ENCODE peak calls at places on chromosomes 12 and 14, in seven cellular contexts. F is psoas muscle; B is A549; T is neural progenitor cell; Z is stomach; X is caudate nucleus; L is naive thymus-derived CD4-positive, alpha-beta T cell. Y is an unnamed sample.

GRCh38 chr14:77478029-77478428 is 20.1 kb downstream of the AHSA1 start:
- DNase-seq in B (no peak), L (no peak), T (no peak), Z (no peak), F (no peak), X (no peak), Y (no peak)

GRCh38 chr12:75658826-75659823 is 147.7 kb upstream of the KRR1 start:
- DNase-seq in Z (no peak), B (no peak), L (no peak), F (no peak), T (no peak), X (no peak), Y (no peak)

GRCh38 chr14:92247347-92247746 is 75.6 kb upstream of the SLC24A4 start:
- DNase-seq in L (no peak), B (no peak), T (no peak), F (no peak), X (no peak), Z (no peak), Y (no peak)

GRCh38 chr12:27779416-27779815 is 617 bp upstream of the KLHL42 start:
- DNase-seq in Z (no peak), B (peak), T (peak), F (peak), L (no peak), X (peak), Y (no peak)

GRCh38 chr12:14256555-14257169 is 108.8 kb upstream of the ATF7IP start:
- DNase-seq in F (peak), B (peak), L (peak), Z (peak), T (peak), X (peak), Y (peak)

GRCh38 chr12:53217049-53217929 is 10.2 kb upstream of the ITGB7 start:
- DNase-seq in X (no peak), L (no peak), T (peak), B (no peak), Z (peak), F (peak), Y (peak)

GRCh38 chr14:75636100-75636692 is 24.5 kb downstream of the ERG28 start:
- DNase-seq in F (no peak), L (no peak), T (peak), X (peak), B (no peak), Z (no peak), Y (no peak)

GRCh38 chr12:57214398-57214781 is 2.2 kb upstream of the NXPH4 start:
- DNase-seq in T (peak), L (peak), F (peak), X (no peak), Z (peak), B (peak), Y (peak)

GRCh38 chr14:21068521-21069387 is 1.4 kb upstream of the ARHGEF40 start:
- DNase-seq in T (peak), X (peak), L (peak), B (peak), F (peak), Z (peak), Y (peak)

GRCh38 chr12:132610051-132610759 is at the start of gene LRCOL1:
- DNase-seq in L (no peak), Z (no peak), X (no peak), F (peak), T (peak), B (no peak), Y (no peak)

GRCh38 chr12:111446631-111447570 is 41.2 kb downstream of the SH2B3 start:
- DNase-seq in Z (peak), F (no peak), B (no peak), X (no peak), L (no peak), T (no peak), Y (peak)

GRCh38 chr14:61041704-61042103 is 60.7 kb downstream of the SLC38A6 start:
- DNase-seq in B (no peak), L (no peak), Z (no peak), X (no peak), T (no peak), F (no peak), Y (no peak)

GRCh38 chr14:52547027-52547426 is 5.3 kb downstream of the TXNDC16 start:
- DNase-seq in Z (no peak), B (no peak), L (no peak), X (no peak), F (no peak), T (no peak), Y (no peak)
- H3K27ac ChIP-seq in Z (no peak), B (no peak), L (no peak), X (no peak), F (no peak), T (no peak), Y (no peak)

GRCh38 chr12:46452061-46452615 is 79.6 kb upstream of the SLC38A2 start:
- DNase-seq in F (no peak), B (no peak), Z (no peak), L (no peak), T (no peak), X (no peak), Y (no peak)

GRCh38 chr12:46449856-46450255 is 77.3 kb upstream of the SLC38A2 start:
- DNase-seq in T (no peak), L (no peak), X (no peak), F (no peak), Z (no peak), B (no peak), Y (no peak)

GRCh38 chr12:46452776-46453175 is 80.2 kb upstream of the SLC38A2 start:
- DNase-seq in Z (no peak), B (no peak), T (no peak), F (no peak), X (no peak), L (no peak), Y (no peak)

GRCh38 chr12:46450279-46450748 is 77.7 kb upstream of the SLC38A2 start:
- DNase-seq in T (no peak), F (peak), X (no peak), Z (peak), B (no peak), L (no peak), Y (peak)

DNA sequence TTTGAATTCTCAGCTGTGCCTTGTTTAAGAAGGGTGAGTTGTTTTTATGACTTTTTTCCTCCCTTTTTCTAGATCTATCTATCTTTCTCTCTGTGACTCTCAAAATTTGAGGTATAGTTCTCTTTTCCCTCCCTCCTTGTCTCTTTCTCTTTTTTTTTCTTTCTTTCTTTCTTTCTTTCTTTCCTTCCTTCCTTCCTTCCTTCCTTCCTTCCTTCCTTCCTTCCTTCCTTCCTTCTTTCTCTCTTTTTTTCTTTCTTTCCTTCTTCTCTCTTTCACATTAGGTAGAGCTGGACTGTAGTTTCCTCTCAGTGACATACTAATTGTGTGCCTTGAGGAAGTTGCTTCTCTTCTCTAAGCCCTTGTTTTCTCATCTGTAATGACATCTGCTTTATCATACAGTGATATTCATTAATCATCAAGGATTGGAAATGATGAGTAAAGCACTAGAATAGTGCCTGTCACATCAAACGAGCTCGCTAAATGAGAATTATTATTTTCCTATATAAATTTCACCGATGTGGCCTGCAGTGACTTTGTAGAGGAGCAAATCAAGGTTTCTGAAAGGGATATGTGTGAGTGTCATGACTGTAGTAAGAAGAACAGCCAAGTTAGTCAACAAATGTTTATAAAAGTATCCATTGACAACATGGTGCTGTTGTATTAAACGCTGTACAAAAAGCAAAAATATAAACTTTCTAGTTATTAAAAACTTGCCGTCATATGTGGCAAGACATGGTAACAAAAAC is 78.9 kb upstream of the SLC38A2 start:
- DNase-seq in B (no peak), L (no peak), T (no peak), Z (no peak), X (no peak), F (no peak), Y (no peak)
- H3K27ac ChIP-seq in B (peak), L (no peak), T (no peak), Z (no peak), X (no peak), F (peak), Y (peak)

DNA sequence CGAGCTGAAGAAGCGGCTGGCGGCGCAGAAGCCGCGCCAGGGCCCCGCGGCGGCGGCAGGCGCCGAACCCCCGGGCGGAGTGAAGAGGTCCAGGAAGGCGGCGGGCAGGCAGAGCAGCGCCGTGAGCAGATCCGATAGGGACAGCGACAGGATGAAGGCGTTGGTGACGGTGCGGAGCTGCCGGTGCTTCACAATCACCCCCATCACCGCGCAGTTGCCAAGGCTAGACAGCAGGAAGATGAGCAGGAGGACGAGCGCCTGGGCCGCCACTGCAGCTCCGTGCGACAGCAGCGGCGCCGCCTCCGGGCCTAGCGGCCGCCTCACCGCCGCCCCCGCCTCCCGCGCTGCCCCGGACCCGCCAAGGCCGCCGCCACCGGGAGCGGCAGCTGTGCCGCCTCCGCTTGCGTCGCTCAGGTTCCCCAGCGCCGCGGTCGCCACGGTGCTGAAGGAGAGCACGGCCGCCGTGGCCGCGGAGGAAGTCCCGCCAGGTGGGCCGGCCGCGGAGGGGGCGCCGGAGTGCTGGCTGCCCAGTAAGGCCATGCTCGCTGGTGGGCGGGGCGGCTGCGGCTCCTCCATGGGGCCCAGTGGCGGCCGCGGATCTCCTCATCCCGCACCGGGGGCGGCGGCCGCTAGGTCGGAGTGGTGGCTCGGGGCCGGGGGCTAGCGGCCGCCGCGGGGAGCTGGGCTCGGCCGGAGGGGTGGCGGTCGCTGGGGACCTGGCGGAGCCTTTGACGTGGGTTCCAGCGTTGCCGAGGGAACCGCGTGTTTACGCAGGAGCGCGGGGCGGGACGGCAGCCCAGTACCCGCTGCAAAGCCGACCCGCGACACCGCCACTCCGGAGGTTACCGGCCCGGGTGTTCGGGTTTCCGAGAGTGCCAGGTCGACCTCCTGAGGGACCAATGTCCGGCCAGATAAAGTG is at the start of gene GPR135:
- DNase-seq in Z (peak), L (peak), F (peak), X (peak), T (peak), B (no peak), Y (peak)
- H3K27ac ChIP-seq in Z (peak), L (peak), F (peak), X (peak), T (no peak), B (no peak), Y (peak)

DNA sequence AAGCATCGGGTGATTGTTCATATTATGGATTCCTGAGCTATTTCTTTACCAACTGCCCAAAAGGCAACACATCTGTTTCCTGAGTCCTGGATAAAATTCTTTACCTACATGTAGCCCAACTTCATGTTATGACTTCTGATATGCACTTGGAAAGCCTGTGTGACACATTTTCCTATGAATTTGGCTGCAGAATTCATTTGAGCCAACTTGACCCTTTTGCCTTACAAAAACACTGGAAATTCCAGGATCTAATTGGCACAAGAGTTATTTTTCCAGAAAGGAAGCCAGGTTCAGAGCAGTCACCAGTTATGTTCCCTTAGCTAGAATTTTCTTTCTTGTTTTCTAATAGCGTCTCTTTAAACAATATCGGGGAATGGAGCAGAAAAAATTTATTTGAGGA is 202.5 kb upstream of the LRIG3 start:
- DNase-seq in Z (no peak), T (no peak), B (no peak), L (no peak), X (no peak), F (no peak), Y (no peak)
- H3K27ac ChIP-seq in Z (no peak), T (no peak), B (no peak), L (no peak), X (no peak), F (no peak), Y (no peak)

DNA sequence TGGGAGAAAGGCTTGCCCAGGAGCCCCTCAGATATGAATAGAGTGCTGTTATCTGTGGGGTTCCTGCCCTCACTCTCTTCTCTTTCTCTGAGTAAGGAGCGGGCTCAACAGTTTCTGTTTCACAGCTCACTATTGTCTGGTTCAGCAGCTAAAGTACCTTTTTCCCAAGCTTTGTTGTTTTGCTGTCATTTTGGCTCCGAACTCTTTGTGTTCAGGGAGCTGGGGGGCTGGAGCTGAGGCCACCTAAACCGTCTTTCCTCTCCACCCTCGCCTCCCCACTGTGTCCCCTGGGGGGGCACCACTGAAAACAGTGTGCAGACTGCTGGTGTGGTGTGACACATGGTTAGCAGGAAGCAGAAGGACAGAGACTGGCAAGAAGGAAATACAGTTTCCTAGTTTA is 51.4 kb downstream of the FBXW8 start:
- DNase-seq in B (no peak), F (no peak), T (peak), Z (no peak), X (no peak), L (no peak), Y (no peak)
- H3K27ac ChIP-seq in B (no peak), F (peak), T (peak), Z (peak), X (no peak), L (no peak), Y (no peak)

DNA sequence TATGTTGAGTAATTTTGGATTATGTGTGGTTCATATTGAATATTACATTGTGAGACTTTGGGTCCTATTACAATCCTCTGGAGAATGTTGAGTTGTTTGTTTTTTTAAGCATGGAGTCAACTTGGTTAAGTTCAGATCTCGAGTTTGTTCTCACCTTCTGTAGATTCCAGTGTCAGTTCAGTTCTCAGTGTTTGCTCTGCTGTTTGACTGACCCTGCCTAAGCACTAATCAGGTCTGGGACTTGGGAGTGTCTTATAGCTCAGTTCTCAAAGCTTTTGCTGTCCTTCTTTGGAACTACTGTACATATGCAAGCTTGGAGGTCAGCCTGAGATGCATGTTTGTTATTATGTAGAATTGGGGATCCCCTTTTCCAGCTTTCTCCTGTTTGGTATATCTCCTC is 63.1 kb downstream of the DIP2B start:
- DNase-seq in B (no peak), X (no peak), T (no peak), L (no peak), Z (no peak), F (no peak), Y (no peak)
- H3K27ac ChIP-seq in B (peak), X (peak), T (peak), L (no peak), Z (peak), F (peak), Y (peak)

DNA sequence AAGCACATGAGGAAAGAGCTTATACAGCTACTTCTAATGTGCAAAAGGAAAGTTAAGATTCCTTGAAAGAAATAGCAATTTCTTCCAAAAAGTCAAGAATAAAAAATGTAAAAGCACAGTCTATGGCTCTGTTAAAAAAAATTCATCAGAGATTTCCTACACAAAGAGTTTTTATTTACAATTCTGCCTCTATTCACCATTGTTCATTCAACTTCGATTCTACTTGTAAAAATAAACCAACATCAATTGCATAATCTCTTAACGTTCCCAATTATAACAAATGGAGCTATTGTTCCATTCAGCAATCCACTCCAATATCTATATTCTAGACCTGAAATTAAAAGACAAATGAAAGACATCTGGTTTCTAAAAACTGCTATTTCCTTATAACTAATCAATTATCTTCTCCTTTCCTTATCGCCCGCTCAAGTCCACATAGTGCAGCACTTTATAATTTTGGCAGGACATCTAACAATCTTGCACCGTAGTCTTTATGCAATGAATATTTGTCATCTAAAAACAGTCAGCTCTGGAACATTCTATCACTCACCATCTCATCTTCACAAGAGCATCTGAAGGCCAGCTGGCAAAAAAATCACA is 6.2 kb downstream of the EIF2S3B start:
- DNase-seq in L (no peak), Z (no peak), X (no peak), T (no peak), F (no peak), B (no peak), Y (no peak)
- H3K27ac ChIP-seq in L (no peak), Z (no peak), X (peak), T (no peak), F (no peak), B (no peak), Y (no peak)

DNA sequence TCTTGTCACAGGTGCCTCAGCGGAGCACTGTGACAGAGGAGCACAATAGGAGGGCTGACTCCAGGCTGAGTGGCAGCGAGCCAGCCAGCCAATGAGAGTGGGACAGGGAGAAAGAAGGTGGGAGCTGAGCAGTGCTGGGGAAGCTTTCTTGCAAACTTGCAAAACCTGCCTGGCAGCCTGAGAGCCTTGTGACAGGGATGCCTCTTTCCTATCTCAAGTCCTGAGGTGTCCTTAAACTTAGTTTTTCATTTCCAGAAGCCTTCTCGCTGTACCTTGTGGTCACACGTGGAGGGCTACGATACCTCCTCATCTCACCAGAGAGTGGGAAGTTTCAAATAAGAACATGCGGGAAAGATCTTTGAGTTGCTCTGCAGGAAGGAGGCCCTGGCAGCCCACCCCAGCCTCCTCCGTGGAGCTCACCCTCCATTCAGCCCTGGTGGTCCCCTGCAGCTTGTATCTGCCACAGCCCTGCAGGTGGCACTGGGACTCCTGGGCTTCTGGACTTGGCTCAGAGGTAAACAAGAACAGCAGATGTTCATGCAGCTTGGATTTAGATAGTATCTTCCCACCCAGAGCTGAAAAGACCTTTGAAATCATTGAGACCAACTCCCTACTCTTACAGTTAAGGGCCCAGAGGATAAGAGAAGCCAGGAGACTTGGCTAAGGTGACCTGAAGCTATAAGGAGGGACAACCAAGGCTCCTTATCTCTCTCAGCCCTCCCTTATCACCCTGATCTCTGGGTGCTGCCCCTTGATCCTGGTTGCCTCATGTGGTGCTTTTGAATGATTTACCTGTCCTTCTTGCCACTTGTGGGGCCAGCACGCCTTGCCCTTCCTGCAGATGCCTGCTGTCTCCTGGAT is 153.5 kb upstream of the MAX start:
- DNase-seq in X (no peak), B (no peak), L (no peak), Z (peak), T (peak), F (no peak), Y (peak)
- H3K27ac ChIP-seq in X (no peak), B (peak), L (no peak), Z (peak), T (no peak), F (no peak), Y (no peak)

GRCh38 chr14:103537175-103537990 is 8.4 kb downstream of the TRMT61A start:
- DNase-seq in T (no peak), Z (no peak), F (peak), B (no peak), L (no peak), X (no peak), Y (no peak)

GRCh38 chr14:103539056-103539825 is 10.2 kb downstream of the TRMT61A start:
- DNase-seq in B (no peak), L (no peak), X (no peak), Z (no peak), T (no peak), F (peak), Y (no peak)

GRCh38 chr14:103536693-103537092 is 7.7 kb downstream of the TRMT61A start:
- DNase-seq in Z (no peak), X (no peak), L (no peak), T (no peak), F (no peak), B (no peak), Y (no peak)

GRCh38 chr14:103535891-103536565 is 7.0 kb downstream of the TRMT61A start:
- DNase-seq in X (no peak), F (peak), Z (no peak), L (no peak), B (no peak), T (no peak), Y (no peak)

GRCh38 chr14:103538291-103539055 is 9.5 kb downstream of the TRMT61A start:
- DNase-seq in X (no peak), B (no peak), T (no peak), F (peak), L (no peak), Z (peak), Y (no peak)
- H3K27ac ChIP-seq in X (peak), B (peak), T (no peak), F (peak), L (no peak), Z (peak), Y (no peak)